ENCODE peak calls at places on chromosome 6, in eight cellular contexts. N is neural progenitor cell, T is OCI-LY7, I is trophoblast cell, D is GM23248, V is H1, C is SK-N-SH, M is IMR-90. P is an unnamed sample. For H3K9me3 and H3K4me1, the result is how much of the 10 kb centered on the place peaks cover.

GRCh38 chr6:31948753-31949413 is 3.0 kb downstream of the CFB start:
- DNase-seq in N (no peak), T (no peak), I (peak), D (peak), V (no peak), C (no peak), M (peak), P (peak)

GRCh38 chr6:106910999-106911949 is 63.3 kb downstream of the CD24 start:
- DNase-seq in N (no peak), T (no peak), I (no peak), D (no peak), V (no peak), C (no peak), M (no peak), P (no peak)

GRCh38 chr6:159761135-159761872 is 541 bp upstream of the ACAT2 start:
- DNase-seq in N (peak), T (peak), I (peak), D (peak), V (peak), C (peak), M (no peak), P (peak)

GRCh38 chr6:52285174-52286068 is 879 bp upstream of the MCM3 start:
- DNase-seq in N (peak), T (peak), I (no peak), D (peak), V (no peak), C (peak), M (peak), P (no peak)

GRCh38 chr6:46989384-46989783 is 52.7 kb downstream of the ADGRF1 start:
- DNase-seq in N (no peak), T (no peak), I (no peak), D (no peak), V (no peak), C (no peak), M (no peak), P (no peak)

GRCh38 chr6:151335930-151336329 is 55.4 kb downstream of the ZBTB2 start:
- DNase-seq in N (no peak), T (no peak), I (no peak), D (no peak), V (no peak), C (no peak), M (no peak), P (no peak)

GRCh38 chr6:101650402-101651100 is 257.0 kb downstream of the GRIK2 start:
- DNase-seq in N (no peak), T (no peak), I (no peak), D (no peak), V (no peak), C (no peak), M (no peak), P (no peak)

GRCh38 chr6:142810952-142811514 is 133.9 kb downstream of the HIVEP2 start:
- DNase-seq in N (no peak), T (no peak), I (no peak), D (no peak), V (no peak), C (no peak), M (peak), P (peak)

GRCh38 chr6:43833223-43833995 is 63.4 kb downstream of the VEGFA start:
- DNase-seq in N (no peak), T (no peak), I (no peak), D (no peak), V (no peak), C (peak), M (peak), P (no peak)

GRCh38 chr6:130697661-130698535 is 129.3 kb upstream of the SMLR1 start:
- DNase-seq in N (peak), T (peak), I (peak), D (peak), V (peak), C (peak), M (peak), P (peak)

GRCh38 chr6:29970711-29971110 is 28.4 kb downstream of the HLA-A start:
- DNase-seq in N (no peak), T (no peak), I (no peak), D (no peak), V (no peak), C (peak), M (no peak), P (no peak)

GRCh38 chr6:24329022-24329421 is 28.8 kb downstream of the DCDC2 start:
- DNase-seq in N (no peak), T (no peak), I (no peak), D (peak), V (no peak), C (no peak), M (no peak), P (no peak)

GRCh38 chr6:105596284-105596755 is 193.4 kb upstream of the PREP start:
- DNase-seq in N (no peak), T (no peak), I (peak), D (peak), V (no peak), C (no peak), M (peak), P (peak)

GRCh38 chr6:36829919-36830544 is 9.2 kb downstream of the CPNE5 start:
- DNase-seq in N (no peak), T (no peak), I (no peak), D (no peak), V (no peak), C (no peak), M (peak), P (peak)

GRCh38 chr6:111087106-111087835 is at the start of gene SLC16A10:
- DNase-seq in N (peak), T (no peak), I (peak), D (peak), V (peak), C (peak), M (no peak), P (peak)

GRCh38 chr6:27752038-27752885 is 159.9 kb downstream of the OR2B2 start:
- DNase-seq in N (peak), T (peak), I (peak), D (peak), V (peak), C (peak), M (peak), P (peak)

GRCh38 chr6:92495246-92495645 is 924.1 kb downstream of the EPHA7 start:
- DNase-seq in N (no peak), T (no peak), I (no peak), D (no peak), V (no peak), C (no peak), M (no peak), P (peak)

GRCh38 chr6:32081676-32082075 is 27.5 kb downstream of the TNXB start:
- DNase-seq in N (no peak), T (no peak), I (no peak), D (peak), V (no peak), C (no peak), M (no peak), P (no peak)

GRCh38 chr6:168134399-168135201 is 55.6 kb upstream of the FRMD1 start:
- DNase-seq in N (no peak), T (no peak), I (no peak), D (no peak), V (no peak), C (no peak), M (no peak), P (no peak)

GRCh38 chr6:112193111-112193510 is 61.3 kb downstream of the LAMA4 start:
- DNase-seq in N (no peak), T (no peak), I (no peak), D (no peak), V (no peak), C (no peak), M (no peak), P (no peak)

GRCh38 chr6:159324599-159324998 is 155.4 kb downstream of the FNDC1 start:
- DNase-seq in N (peak), T (no peak), I (no peak), D (no peak), V (no peak), C (no peak), M (no peak), P (no peak)

GRCh38 chr6:28643017-28643740 is 117.5 kb downstream of the GPX5 start:
- DNase-seq in N (peak), T (no peak), I (peak), D (peak), V (peak), C (peak), M (peak), P (peak)

GRCh38 chr6:8645212-8645611 is 209.9 kb upstream of the SLC35B3 start:
- DNase-seq in N (no peak), T (no peak), I (no peak), D (no peak), V (no peak), C (no peak), M (no peak), P (no peak)

GRCh38 chr6:8642131-8642530 is 206.8 kb upstream of the SLC35B3 start:
- DNase-seq in N (peak), T (no peak), I (no peak), D (no peak), V (no peak), C (no peak), M (no peak), P (no peak)

GRCh38 chr6:8644306-8644705 is 209.0 kb upstream of the SLC35B3 start:
- DNase-seq in N (no peak), T (no peak), I (no peak), D (no peak), V (no peak), C (no peak), M (no peak), P (no peak)

GRCh38 chr6:8639928-8640649 is 204.7 kb upstream of the SLC35B3 start:
- DNase-seq in N (no peak), T (no peak), I (no peak), D (no peak), V (no peak), C (no peak), M (no peak), P (no peak)

DNA sequence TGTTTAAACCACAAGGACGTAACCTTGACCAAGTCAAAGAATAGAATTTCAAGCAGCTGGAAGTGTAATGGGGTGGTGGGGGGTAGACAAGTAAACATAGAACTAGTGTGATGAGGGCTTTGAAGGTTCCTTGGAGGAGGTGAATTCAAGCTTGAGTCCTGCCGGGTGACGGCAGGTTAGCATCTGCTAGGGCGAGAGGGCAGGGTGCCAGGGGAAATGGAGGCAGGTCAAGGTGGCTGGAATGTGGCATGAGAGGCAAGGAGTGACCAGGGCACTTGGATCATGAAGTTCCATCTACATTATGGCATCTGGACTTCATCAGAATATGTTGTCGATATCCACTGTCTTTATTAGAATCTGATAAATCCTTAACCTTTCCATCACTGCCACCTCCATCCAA is 207.5 kb upstream of the SLC35B3 start:
- DNase-seq in N (no peak), T (no peak), I (no peak), D (no peak), V (no peak), C (no peak), M (no peak), P (no peak)
- H3K9me3 ChIP-seq in N (under half), T (under half), I (under half), D (under half), V (under half), C (under half), M (under half), P (under half)

DNA sequence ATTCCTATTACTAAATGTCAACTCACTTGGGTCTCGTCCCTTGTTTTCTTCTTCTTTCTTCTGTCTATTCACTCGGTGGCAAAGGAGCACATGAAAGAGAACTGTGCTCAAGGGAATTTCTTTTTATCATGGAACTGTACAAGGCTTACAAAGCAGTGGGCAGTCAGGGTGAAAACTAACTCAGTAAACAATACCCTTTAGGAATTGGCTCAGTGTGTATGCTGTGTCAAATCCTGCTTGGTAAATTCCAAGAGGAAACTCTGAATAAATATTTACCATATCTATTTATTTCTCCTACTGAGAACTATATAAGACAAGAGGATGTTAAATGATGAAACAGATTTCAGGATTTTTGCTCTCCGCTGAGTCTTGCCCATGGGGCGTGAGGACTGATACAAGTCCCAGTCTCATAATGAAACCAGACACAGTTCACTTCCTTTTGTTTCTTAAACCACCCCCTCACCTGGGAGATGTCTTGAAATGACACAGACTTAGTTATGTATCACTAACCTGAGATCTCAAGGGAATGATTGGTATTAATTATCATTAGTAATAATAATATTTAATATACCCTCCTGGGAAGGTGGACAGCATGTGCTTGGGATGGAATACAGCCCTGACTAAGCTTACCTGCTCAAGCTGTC is 188.8 kb downstream of the BACH2 start:
- DNase-seq in N (peak), T (no peak), I (no peak), D (no peak), V (no peak), C (no peak), M (no peak), P (no peak)
- H3K4me1 ChIP-seq in N (under half), T (under half), I (under half), D (under half), V (under half), C (under half), M (under half), P (under half)

DNA sequence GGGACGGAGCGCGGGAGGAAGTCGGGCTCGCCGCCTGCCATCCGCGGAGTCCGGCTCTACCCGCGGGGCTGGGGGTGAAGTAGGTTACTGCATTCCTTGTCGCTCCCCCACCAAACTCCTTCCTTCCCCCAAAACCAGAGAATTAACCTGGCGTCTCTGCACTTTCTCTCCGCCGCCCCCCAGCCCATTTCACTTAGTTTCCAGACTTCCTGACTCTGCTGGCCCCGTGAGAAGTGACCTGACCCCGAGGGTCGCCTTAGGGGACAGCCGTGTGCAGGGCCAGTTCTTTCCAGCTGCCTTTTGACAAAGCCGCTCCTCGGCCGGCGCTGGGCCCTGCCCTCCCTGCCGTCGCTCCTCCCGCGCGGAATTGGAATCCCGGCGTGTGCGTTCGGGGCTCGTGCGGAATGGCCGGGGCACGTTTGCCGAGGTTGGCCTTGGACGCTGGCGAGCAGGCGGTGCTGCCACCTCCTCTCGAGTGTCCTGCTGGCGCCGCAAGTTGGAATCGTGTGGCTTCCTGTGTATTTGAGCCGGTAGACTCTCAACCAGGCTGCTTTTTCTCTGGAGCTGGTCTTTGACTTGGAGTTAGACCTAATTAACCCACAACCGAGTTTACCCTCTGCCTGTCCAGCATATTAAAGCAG is 650 bp downstream of the DCBLD1 start:
- DNase-seq in N (peak), T (no peak), I (peak), D (peak), V (peak), C (peak), M (peak), P (no peak)
- H2AFZ ChIP-seq in N (peak), T (no peak), I (peak), D (peak), V (peak), C (peak), M (peak), P (peak)

GRCh38 chr6:120357447-120357846 is 976.8 kb downstream of the TBC1D32 start:
- DNase-seq in N (peak), T (no peak), I (no peak), D (no peak), V (no peak), C (peak), M (no peak), P (no peak)
- H3K9me3 ChIP-seq in N (under half), T (under half), I (under half), D (under half), V (under half), C (under half), M (under half), P (under half)

DNA sequence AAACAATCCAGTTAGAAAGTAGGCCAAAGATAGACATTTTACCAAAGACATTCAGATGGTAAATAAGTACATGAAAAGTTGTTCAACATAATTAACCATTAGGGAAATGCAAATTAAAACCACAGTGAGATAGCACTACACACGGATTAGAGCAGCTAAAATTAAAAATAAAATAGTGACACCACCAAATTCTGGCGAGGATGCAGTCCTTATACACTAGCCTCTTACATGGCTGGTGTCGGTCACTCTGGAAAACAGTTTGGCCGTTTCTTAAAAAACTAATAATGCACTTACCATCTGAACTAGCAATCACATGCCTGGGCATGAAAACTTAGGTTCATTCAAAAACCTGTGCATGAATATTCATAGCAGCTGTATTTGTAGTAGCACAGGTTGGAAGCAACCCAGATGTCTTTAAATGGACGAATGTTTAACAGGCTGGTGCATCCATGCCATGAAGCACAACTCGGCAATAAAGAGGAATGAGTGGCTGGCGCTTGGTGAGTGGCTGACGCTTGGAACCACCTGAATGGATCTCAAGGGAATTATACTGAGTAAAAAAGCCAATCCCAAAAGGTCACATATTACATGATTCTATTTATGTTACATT is 77.0 kb downstream of the FAM120B start:
- DNase-seq in N (no peak), T (no peak), I (no peak), D (no peak), V (no peak), C (no peak), M (no peak), P (no peak)
- H3K4me1 ChIP-seq in N (under half), T (under half), I (under half), D (under half), V (under half), C (under half), M (under half), P (under half)

DNA sequence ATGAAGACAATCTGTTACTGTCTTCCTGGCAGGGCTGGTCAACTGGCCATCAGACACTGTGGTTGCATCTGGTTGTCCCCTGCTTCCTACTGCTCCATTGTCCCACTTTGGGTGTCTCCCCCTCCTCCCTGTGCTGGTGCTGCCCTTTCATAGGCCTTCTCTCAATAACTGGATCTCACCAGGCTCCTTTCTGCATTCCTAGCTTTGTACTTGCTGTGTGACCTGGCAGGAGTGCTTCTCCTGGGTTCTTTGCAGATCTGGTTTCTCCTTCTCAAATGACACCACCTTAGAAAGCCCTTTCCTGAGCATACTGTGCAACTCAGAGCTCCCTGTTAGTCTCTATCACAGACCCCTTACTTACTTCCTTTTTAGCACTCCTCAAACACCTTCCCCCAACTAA is 223.0 kb downstream of the BCKDHB start:
- DNase-seq in N (peak), T (no peak), I (no peak), D (no peak), V (no peak), C (no peak), M (no peak), P (no peak)
- H2AFZ ChIP-seq in N (no peak), T (no peak), I (no peak), D (no peak), V (no peak), C (no peak), M (no peak), P (no peak)

GRCh38 chr6:66883453-66883852 is 1176.4 kb upstream of the EYS start:
- DNase-seq in N (no peak), T (no peak), I (no peak), D (no peak), V (no peak), C (no peak), M (no peak), P (no peak)
- H3K9me3 ChIP-seq in N (under half), T (under half), I (under half), D (under half), V (under half), C (under half), M (under half), P (under half)

DNA sequence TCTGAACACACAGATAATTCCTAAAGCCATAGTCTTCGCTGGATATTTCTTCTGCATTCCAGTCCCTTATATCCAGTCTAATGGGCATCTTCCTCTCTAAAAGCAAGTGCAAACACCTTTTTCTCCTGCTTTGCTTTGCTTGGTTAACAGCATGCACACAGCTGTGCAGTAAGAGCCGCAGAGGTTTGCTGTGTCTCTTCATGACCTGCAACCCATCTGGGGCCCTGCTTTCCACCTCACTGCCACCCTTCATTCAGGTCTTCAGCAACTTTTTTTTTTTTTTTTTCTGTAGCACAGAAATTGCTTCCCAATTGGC is 14.4 kb downstream of the NEDD9 start:
- DNase-seq in N (no peak), T (no peak), I (no peak), D (no peak), V (no peak), C (no peak), M (no peak), P (no peak)
- H3K4me1 ChIP-seq in N (under half), T (under half), I (under half), D (under half), V (under half), C (half or more), M (under half), P (under half)

GRCh38 chr6:40380271-40380670 is 206.9 kb downstream of the LRFN2 start:
- DNase-seq in N (no peak), T (no peak), I (no peak), D (no peak), V (peak), C (no peak), M (no peak), P (no peak)

GRCh38 chr6:40377173-40377806 is 209.9 kb downstream of the LRFN2 start:
- DNase-seq in N (no peak), T (no peak), I (no peak), D (no peak), V (peak), C (no peak), M (no peak), P (no peak)

GRCh38 chr6:40378071-40378724 is 209.0 kb downstream of the LRFN2 start:
- DNase-seq in N (no peak), T (no peak), I (no peak), D (no peak), V (peak), C (no peak), M (no peak), P (no peak)

GRCh38 chr6:40378725-40379074 is 208.5 kb downstream of the LRFN2 start:
- DNase-seq in N (no peak), T (no peak), I (no peak), D (no peak), V (no peak), C (no peak), M (no peak), P (no peak)

GRCh38 chr6:40379811-40380210 is 207.4 kb downstream of the LRFN2 start:
- DNase-seq in N (no peak), T (no peak), I (no peak), D (no peak), V (peak), C (no peak), M (no peak), P (no peak)
- H2AFZ ChIP-seq in N (no peak), T (no peak), I (no peak), D (no peak), V (no peak), C (no peak), M (no peak), P (no peak)

GRCh38 chr6:117627533-117627932 is 25.2 kb upstream of the GOPC start:
- DNase-seq in N (no peak), T (peak), I (no peak), D (no peak), V (no peak), C (no peak), M (no peak), P (no peak)
- H3K9me3 ChIP-seq in N (under half), T (under half), I (under half), D (under half), V (half or more), C (under half), M (under half), P (under half)